ENCODE peak calls at places on chromosomes 7 and 10, in six cellular contexts. W, H, U, B, Y and K are unnamed samples.
A peak's percentile ranks its signal among the peaks of the same experiment; 100 is the strongest.

GRCh38 chr7:111083423-111083822 is 7.5 kb upstream of the LRRN3 start:
- DNase-seq in W (no peak), H (peak; percentile 88), U (no peak), B (no peak), Y (no peak), K (no peak)

GRCh38 chr10:12194752-12195271 is 879 bp downstream of the NUDT5 start:
- DNase-seq in W (no peak), H (no peak), U (no peak), B (no peak), Y (peak; percentile 35), K (peak; percentile 40)

GRCh38 chr10:89165923-89166322 is 41.2 kb downstream of the CH25H start:
- DNase-seq in W (no peak), H (no peak), U (no peak), B (no peak), Y (no peak), K (no peak)

GRCh38 chr7:50315739-50316671 is 11.5 kb downstream of the IKZF1 start:
- DNase-seq in W (no peak), H (no peak), U (no peak), B (no peak), Y (no peak), K (no peak)

GRCh38 chr7:93245525-93246432 is 13.6 kb downstream of the VPS50 start:
- DNase-seq in W (no peak), H (no peak), U (peak; percentile 21), B (no peak), Y (peak; percentile 27), K (peak; percentile 56)

GRCh38 chr10:13708256-13708990 is 121.7 kb downstream of the PRPF18 start:
- DNase-seq in W (no peak), H (no peak), U (no peak), B (no peak), Y (peak; percentile 38), K (peak; percentile 38)

GRCh38 chr7:115356139-115356746 is 434.3 kb downstream of the MDFIC start:
- DNase-seq in W (peak; percentile 21), H (no peak), U (peak; percentile 9), B (no peak), Y (no peak), K (peak; percentile 64)

GRCh38 chr7:128869138-128869943 is 6.7 kb downstream of the ATP6V1F start:
- DNase-seq in W (no peak), H (no peak), U (no peak), B (no peak), Y (peak; percentile 87), K (peak; percentile 76)

GRCh38 chr10:86757110-86757790 is 831 bp downstream of the BMPR1A start:
- DNase-seq in W (peak; percentile 29), H (no peak), U (peak; percentile 62), B (peak; percentile 13), Y (no peak), K (peak; percentile 50)

GRCh38 chr7:78770422-78771410 is 682.8 kb downstream of the MAGI2 start:
- DNase-seq in W (no peak), H (no peak), U (no peak), B (no peak), Y (peak; percentile 47), K (peak; percentile 85)

GRCh38 chr7:107638594-107638993 is 22.0 kb upstream of the SLC26A4 start:
- DNase-seq in W (no peak), H (peak; percentile 75), U (no peak), B (no peak), Y (no peak), K (no peak)

GRCh38 chr7:10401793-10402192 is 571.9 kb upstream of the PHF14 start:
- DNase-seq in W (no peak), H (no peak), U (no peak), B (no peak), Y (no peak), K (no peak)

GRCh38 chr7:24227603-24228359 is 56.2 kb upstream of the NPY start:
- DNase-seq in W (no peak), H (peak; percentile 40), U (no peak), B (no peak), Y (peak; percentile 75), K (no peak)

GRCh38 chr10:11899067-11899876 is 76.1 kb downstream of the PROSER2 start:
- DNase-seq in W (no peak), H (no peak), U (no peak), B (no peak), Y (no peak), K (no peak)

GRCh38 chr10:3969876-3970666 is 185.1 kb upstream of the KLF6 start:
- DNase-seq in W (no peak), H (no peak), U (no peak), B (no peak), Y (no peak), K (no peak)

GRCh38 chr7:43792471-43792870 is 34.0 kb downstream of the BLVRA start:
- DNase-seq in W (no peak), H (no peak), U (no peak), B (no peak), Y (no peak), K (no peak)
- TF ChIP-seq REST in W (no peak), H (no peak), U (no peak), B (no peak), Y (no peak), K (no peak)

GRCh38 chr10:35210961-35211360 is 84.3 kb downstream of the CREM start:
- DNase-seq in W (no peak), H (no peak), U (peak; percentile 18), B (no peak), Y (no peak), K (no peak)

GRCh38 chr10:35208949-35209613 is 82.4 kb downstream of the CREM start:
- DNase-seq in W (no peak), H (no peak), U (no peak), B (no peak), Y (no peak), K (no peak)

GRCh38 chr10:35206274-35206673 is 79.6 kb downstream of the CREM start:
- DNase-seq in W (no peak), H (no peak), U (no peak), B (no peak), Y (no peak), K (no peak)

GRCh38 chr10:35211390-35211789 is 84.7 kb downstream of the CREM start:
- DNase-seq in W (no peak), H (no peak), U (peak; percentile 46), B (no peak), Y (no peak), K (peak; percentile 64)

GRCh38 chr10:35208536-35208935 is 81.9 kb downstream of the CREM start:
- DNase-seq in W (no peak), H (no peak), U (no peak), B (no peak), Y (no peak), K (no peak)
- H3K4me1 ChIP-seq in W (peaks cover 2% of the 10 kb centered on the region), H (peaks cover 14% of the 10 kb centered on the region), U (peaks cover 25% of the 10 kb centered on the region), B (peaks cover 5% of the 10 kb centered on the region), Y (no peaks in the 10 kb centered on the region), K (peaks cover 47% of the 10 kb centered on the region)

GRCh38 chr7:30796105-30796869 is 25.1 kb downstream of the MINDY4 start:
- DNase-seq in W (no peak), H (no peak), U (no peak), B (no peak), Y (no peak), K (no peak)
- H2AFZ ChIP-seq in W (no peak overlapping the region), H (no peak overlapping the region), U (no peak overlapping the region), B (no peak overlapping the region), Y (no peak overlapping the region), K (no peak overlapping the region)

DNA sequence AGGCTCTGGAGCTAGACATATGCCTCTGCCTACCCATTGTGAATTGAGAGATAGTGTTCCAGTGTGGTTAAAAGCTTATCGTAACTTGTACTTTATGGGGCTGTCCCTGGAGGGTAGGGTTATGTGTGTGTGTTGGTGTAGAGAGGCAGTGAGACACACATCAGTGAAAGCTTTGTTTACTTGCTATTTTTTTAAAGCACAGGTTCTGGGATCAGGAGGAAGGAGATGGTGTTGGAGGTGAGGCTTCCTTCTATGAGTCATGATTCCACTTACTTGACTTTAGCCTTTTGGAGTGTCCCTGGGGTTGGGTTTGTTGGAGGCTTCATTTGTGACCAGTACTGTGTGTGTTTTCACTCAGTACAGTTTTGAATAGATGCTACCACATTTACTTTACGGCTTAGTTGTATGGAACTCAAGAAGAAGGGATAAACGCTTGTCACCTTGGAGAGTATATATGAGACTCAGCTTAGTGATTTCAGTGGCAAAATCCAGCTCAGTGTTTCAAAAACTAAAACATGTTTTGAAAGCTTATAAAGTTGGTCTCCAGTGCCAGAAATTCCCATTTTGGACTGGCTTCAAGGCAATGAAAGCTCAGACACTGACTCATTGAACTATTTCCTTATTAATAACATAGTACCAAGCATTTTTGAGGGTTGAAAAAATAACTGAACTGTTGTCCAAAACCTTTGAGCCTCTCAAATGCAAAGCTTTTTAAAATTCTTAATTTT is 106.2 kb downstream of the PLXDC2 start:
- DNase-seq in W (no peak), H (no peak), U (no peak), B (no peak), Y (no peak), K (no peak)
- TF ChIP-seq REST in W (no peak), H (no peak), U (no peak), B (no peak), Y (no peak), K (no peak)

GRCh38 chr7:23004247-23004520 is 9.7 kb downstream of the HYCC1 start:
- DNase-seq in W (no peak), H (no peak), U (no peak), B (no peak), Y (no peak), K (no peak)

GRCh38 chr7:23000597-23001360 is 13.2 kb downstream of the HYCC1 start:
- DNase-seq in W (no peak), H (no peak), U (no peak), B (no peak), Y (no peak), K (peak; percentile 42)

GRCh38 chr7:23002698-23003097 is 11.2 kb downstream of the HYCC1 start:
- DNase-seq in W (no peak), H (no peak), U (no peak), B (no peak), Y (no peak), K (no peak)

GRCh38 chr7:23001610-23002009 is 12.3 kb downstream of the HYCC1 start:
- DNase-seq in W (no peak), H (peak; percentile 57), U (no peak), B (no peak), Y (no peak), K (no peak)

DNA sequence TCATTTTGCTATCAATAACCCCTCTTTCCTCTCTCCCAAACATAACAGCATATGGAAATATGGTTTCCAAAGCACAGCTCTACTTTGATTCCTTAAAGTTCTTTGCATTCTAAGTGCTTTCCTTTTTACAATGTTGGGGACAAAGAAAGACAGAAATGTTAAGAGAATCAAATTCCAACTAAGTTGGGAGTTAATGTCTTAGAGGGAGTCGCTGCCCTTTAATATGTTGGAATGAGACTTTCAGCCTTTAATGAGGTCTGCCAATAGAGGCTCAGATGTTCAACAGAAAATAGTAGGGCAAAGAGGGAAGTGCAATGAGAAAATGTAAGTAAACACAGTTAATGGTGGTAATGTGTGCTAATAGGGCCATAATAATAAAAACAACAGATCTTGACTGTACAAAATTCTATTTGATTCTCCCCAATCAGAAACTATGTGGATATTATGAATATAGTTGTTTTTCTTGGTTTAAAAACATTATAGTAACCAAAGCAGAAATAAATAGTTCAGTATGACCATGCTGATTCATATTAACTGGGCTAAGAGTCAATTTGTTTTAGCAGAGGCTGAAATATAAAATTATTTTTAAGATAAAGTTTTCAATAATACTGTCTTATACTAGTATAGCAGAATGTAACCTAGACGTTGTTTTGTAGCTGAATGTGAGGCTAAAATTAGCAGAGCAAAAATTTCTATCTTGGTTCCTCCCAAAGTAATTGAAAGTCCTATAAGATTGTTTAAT is 10.3 kb downstream of the HYCC1 start:
- DNase-seq in W (no peak), H (no peak), U (no peak), B (no peak), Y (no peak), K (no peak)
- H3K4me1 ChIP-seq in W (no peaks in the 10 kb centered on the region), H (peaks cover 34% of the 10 kb centered on the region), U (no peaks in the 10 kb centered on the region), B (no peaks in the 10 kb centered on the region), Y (no peaks in the 10 kb centered on the region), K (peaks cover 75% of the 10 kb centered on the region)